ENCODE peak calls at places on chromosomes 16 and 17, in four cellular contexts. X is lung; P is right cardiac atrium; F is effector memory CD4-positive, alpha-beta T cell. I is an unnamed sample.

GRCh38 chr16:27549857-27550581 is at the start of the genes GTF3C1 and KATNIP:
- DNase-seq in P (peak; percentile 100), F (peak; percentile 100), X (peak; percentile 100), I (peak; percentile 100)

GRCh38 chr17:15432807-15433547 is 34.4 kb downstream of the CDRT4 start:
- DNase-seq in X (no peak), P (no peak), F (no peak), I (no peak)

GRCh38 chr16:56116577-56116964 is 74.7 kb upstream of the GNAO1 start:
- DNase-seq in X (no peak), F (no peak), P (no peak), I (no peak)

GRCh38 chr16:14109077-14109775 is 38.1 kb downstream of the MRTFB start:
- DNase-seq in F (no peak), P (no peak), X (no peak), I (no peak)

GRCh38 chr16:83899272-83899897 is 470 bp downstream of the MLYCD start:
- DNase-seq in F (no peak), X (peak; percentile 32), P (peak; percentile 53), I (peak; percentile 39)

GRCh38 chr16:84449156-84450140 is 55.0 kb downstream of the MEAK7 start:
- DNase-seq in X (no peak), P (no peak), F (no peak), I (no peak)

GRCh38 chr16:84800579-84800978 is 19.2 kb upstream of the CRISPLD2 start:
- DNase-seq in X (no peak), F (no peak), P (no peak), I (no peak)

GRCh38 chr17:2289878-2290478 is 13.6 kb downstream of the SMG6 start:
- DNase-seq in F (no peak), P (no peak), X (no peak), I (no peak)

GRCh38 chr17:17545031-17545820 is 46.3 kb downstream of the PEMT start:
- DNase-seq in X (no peak), P (peak; percentile 76), F (no peak), I (no peak)

GRCh38 chr17:79231766-79232287 is 157.2 kb downstream of the ENGASE start:
- DNase-seq in P (no peak), X (no peak), F (no peak), I (no peak)

GRCh38 chr17:17512866-17513265 is 16.7 kb upstream of the RASD1 start:
- DNase-seq in F (no peak), X (no peak), P (no peak), I (no peak)

GRCh38 chr17:64032081-64032480 is 11.6 kb upstream of the ICAM2 start:
- DNase-seq in F (no peak), X (no peak), P (no peak), I (no peak)

GRCh38 chr17:75011788-75012319 is 616 bp upstream of the MRPL58 start:
- DNase-seq in P (peak; percentile 71), X (peak; percentile 51), F (no peak), I (no peak)

GRCh38 chr17:3482851-3483250 is 7.1 kb downstream of the ASPA start:
- DNase-seq in P (no peak), X (no peak), F (no peak), I (no peak)

GRCh38 chr17:12613566-12613965 is 52.1 kb upstream of the MYOCD start:
- DNase-seq in F (no peak), X (no peak), P (no peak), I (no peak)

GRCh38 chr17:65055280-65055707 is 1.2 kb downstream of the GNA13 start:
- DNase-seq in X (no peak), F (no peak), P (no peak), I (peak; percentile 63)

GRCh38 chr17:8964801-8965393 is 610 bp downstream of the PIK3R5 start:
- DNase-seq in P (no peak), X (peak; percentile 46), F (no peak), I (peak; percentile 59)

GRCh38 chr16:56425439-56425832 is at the start of gene AMFR:
- DNase-seq in F (peak; percentile 47), X (peak; percentile 40), P (peak; percentile 73), I (peak; percentile 83)

GRCh38 chr16:67026570-67026969 is 2.4 kb upstream of the CBFB start:
- DNase-seq in P (no peak), X (no peak), F (no peak), I (no peak)
- H3K4me1 ChIP-seq in P (peaks cover 5% of the 10 kb centered on the region), X (peaks cover 5% of the 10 kb centered on the region), F (peaks cover 16% of the 10 kb centered on the region), I (peaks cover 24% of the 10 kb centered on the region)

GRCh38 chr16:1759511-1759910 is 11.8 kb downstream of the NME3 start:
- DNase-seq in P (no peak), F (no peak), X (no peak), I (no peak)

GRCh38 chr16:1760911-1761310 is 10.4 kb downstream of the NME3 start:
- DNase-seq in P (no peak), F (no peak), X (no peak), I (no peak)

GRCh38 chr16:1754204-1754603 is 17.1 kb downstream of the NME3 start:
- DNase-seq in F (no peak), P (no peak), X (no peak), I (no peak)

GRCh38 chr16:1758923-1759322 is 12.4 kb downstream of the NME3 start:
- DNase-seq in F (no peak), X (no peak), P (no peak), I (no peak)

DNA sequence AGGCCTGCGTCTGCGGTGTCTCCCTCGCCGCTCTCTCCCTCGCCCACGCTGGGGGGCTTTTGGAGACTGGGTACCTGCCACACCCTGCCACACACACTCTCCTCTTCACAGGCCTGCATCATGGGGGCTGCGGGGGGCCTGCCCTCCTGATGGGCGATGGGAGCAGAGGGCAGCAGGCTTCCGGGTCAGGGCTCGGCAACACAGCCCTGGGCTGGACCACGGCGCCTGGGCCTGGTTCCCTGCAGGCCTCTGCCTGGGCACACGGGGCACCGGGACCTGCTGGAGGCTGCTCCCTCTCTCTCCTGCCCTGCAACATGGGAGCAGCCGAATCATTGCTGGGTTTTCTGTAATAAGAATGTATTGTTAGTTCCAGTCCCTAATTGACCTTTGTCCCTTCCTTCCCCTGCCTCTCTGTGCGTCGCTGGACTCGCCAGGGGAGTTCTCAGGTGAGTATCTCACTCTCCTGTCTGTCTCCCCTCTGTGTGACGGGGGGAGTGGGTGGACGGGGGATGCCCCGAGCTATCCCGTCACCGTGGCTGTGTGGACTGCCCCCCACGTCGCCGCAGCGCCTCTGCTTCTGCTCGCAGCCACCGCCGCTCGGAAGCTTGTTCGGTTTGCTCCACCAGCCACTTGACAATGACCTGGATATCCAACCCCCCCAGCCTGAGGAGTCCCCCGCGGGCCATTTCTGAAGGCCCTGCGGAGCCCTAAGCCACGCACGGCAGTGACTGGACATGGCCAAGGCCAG is 13.5 kb downstream of the NME3 start:
- DNase-seq in P (no peak), F (no peak), X (no peak), I (no peak)
- H3K4me3 ChIP-seq in P (no peak overlapping the region), F (no peak overlapping the region), X (no peak overlapping the region), I (no peak overlapping the region)

DNA sequence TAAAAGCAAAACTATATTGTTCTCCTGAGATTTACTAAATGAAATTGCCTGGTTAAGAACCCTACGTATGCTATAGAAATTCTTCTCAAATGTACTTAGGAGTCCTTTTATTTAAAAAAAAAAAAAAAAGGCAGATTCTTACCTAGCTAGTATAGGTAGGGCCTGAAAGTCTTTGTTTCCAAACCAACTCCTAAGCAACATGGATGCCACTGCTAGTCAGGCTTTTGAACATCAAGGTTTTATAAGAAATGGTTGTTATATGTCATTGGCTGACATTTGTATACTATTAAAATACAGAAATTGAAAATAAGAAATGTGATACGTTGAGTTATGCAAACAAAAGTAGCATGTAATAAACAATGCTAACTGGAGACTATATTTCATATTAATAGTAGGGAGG is 1.2 kb downstream of the EVI2A start:
- DNase-seq in F (no peak), P (no peak), X (no peak), I (no peak)
- H3K27ac ChIP-seq in F (peak overlapping the region; percentile 89), P (no peak overlapping the region), X (no peak overlapping the region), I (peak overlapping the region; percentile 73)

GRCh38 chr17:48761114-48761513 is 32.6 kb upstream of the HOXB13 start:
- DNase-seq in P (no peak), F (no peak), X (no peak), I (no peak)
- H3K4me1 ChIP-seq in P (no peaks in the 10 kb centered on the region), F (no peaks in the 10 kb centered on the region), X (no peaks in the 10 kb centered on the region), I (no peaks in the 10 kb centered on the region)